ENCODE peak calls at places on chromosomes 5 and 9, in nine cellular contexts. Q is uterus, O is tibial nerve, R is endothelial cell of umbilical vein, Z is sigmoid colon, M is ovary, P is body of pancreas, W is NB4, A is A549. C is an unnamed sample.

GRCh38 chr5:113552137-113552536 is 38.6 kb downstream of the YTHDC2 start:
- DNase-seq in M (no peak), Z (no peak), Q (no peak), O (no peak), A (no peak), R (no peak), P (no peak), W (peak), C (no peak)

GRCh38 chr9:99057665-99058625 is 47.0 kb upstream of the TGFBR1 start:
- DNase-seq in P (peak), Q (no peak), A (no peak), M (no peak), O (peak), W (peak), Z (no peak), R (no peak), C (peak)

GRCh38 chr9:119974026-119974425 is 604.8 kb upstream of the BRINP1 start:
- DNase-seq in R (no peak), Q (no peak), A (no peak), W (no peak), O (no peak), Z (no peak), M (no peak), P (no peak), C (no peak)

GRCh38 chr5:57054671-57055070 is 102.7 kb upstream of the MIER3 start:
- DNase-seq in Z (no peak), A (no peak), R (no peak), Q (no peak), P (no peak), W (no peak), O (no peak), M (no peak), C (no peak)

GRCh38 chr9:14520341-14520740 is 172.9 kb downstream of the ZDHHC21 start:
- DNase-seq in Z (no peak), R (no peak), P (no peak), A (no peak), M (no peak), W (no peak), Q (no peak), O (no peak), C (no peak)

GRCh38 chr9:11457809-11458785 is 845.3 kb upstream of the PTPRD start:
- DNase-seq in Q (no peak), R (no peak), P (no peak), W (no peak), O (no peak), A (no peak), M (no peak), Z (no peak), C (no peak)

GRCh38 chr9:85603920-85604319 is 137.8 kb downstream of the AGTPBP1 start:
- DNase-seq in O (no peak), A (no peak), W (no peak), Z (no peak), P (no peak), Q (no peak), M (no peak), R (no peak), C (no peak)

GRCh38 chr5:25414746-25415145 is 770.0 kb upstream of the CDH10 start:
- DNase-seq in O (no peak), Q (no peak), Z (no peak), P (no peak), A (no peak), M (no peak), W (no peak), R (no peak), C (no peak)

GRCh38 chr5:127216143-127216542 is 74.5 kb upstream of the MEGF10 start:
- DNase-seq in O (no peak), Q (no peak), M (no peak), Z (no peak), R (no peak), W (no peak), A (no peak), P (no peak), C (no peak)

GRCh38 chr5:2373631-2374030 is 377.8 kb downstream of the IRX2 start:
- DNase-seq in W (no peak), P (no peak), R (no peak), A (no peak), Z (no peak), O (no peak), M (no peak), Q (no peak), C (no peak)

GRCh38 chr9:89598926-89599325 is 5.9 kb upstream of the GADD45G start:
- DNase-seq in P (no peak), R (no peak), M (no peak), Q (peak), O (no peak), Z (peak), W (no peak), A (no peak), C (no peak)

GRCh38 chr9:21591221-21592062 is 109.3 kb upstream of the IFNE start:
- DNase-seq in O (peak), R (peak), A (peak), M (peak), Q (peak), W (no peak), P (peak), Z (peak), C (peak)
- TF ChIP-seq POLR2A in O (no peak), R (no peak), A (peak), M (no peak), Q (no peak), W (no peak), P (no peak), Z (no peak), C (no peak)

DNA sequence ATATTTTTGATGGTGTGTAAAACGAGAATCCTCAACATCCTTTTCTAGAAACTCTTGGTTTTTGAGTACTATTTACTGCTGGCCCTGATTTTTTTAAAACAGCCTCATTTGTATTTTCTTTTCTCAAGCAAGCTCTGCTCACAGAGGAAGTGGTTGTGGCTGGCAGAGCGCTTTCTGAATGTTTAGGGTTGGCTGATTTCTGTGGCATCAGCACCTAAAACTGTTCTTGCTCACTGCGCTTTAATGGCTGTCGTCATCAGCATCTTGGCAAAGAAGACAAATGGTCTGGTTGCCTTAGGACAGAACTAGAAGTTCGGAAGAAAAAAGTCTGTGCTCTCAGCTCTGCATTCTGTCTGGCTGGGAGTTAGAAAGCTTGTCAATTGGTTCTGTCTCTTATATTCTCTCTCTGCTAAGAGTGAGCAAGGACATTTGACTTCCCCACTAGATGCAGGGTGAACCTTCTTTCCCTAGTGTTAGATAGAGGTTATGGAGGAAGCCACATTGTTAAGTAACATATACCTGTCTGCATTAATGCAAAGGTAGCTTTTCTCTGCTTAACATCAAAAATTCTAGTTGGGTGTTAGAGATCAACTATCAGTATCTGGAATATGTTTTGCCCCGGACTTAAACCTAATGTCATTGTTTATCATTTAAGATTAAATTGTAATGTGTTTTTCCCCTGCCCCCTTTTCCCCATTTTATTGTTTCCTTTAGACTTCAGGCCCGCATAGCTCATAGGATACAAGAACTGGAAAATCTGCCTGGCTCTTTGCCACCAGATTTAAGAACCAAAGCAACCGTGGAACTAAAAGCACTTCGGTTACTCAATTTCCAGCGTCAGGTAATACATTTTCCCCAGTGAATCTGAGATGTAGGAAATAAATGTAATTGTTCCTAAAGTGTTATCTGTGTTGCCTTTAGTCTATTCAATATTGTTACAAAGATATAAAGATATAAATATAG is 39.0 kb downstream of the SMARCA2 start:
- DNase-seq in P (peak), Q (no peak), M (no peak), O (peak), W (peak), A (no peak), R (peak), Z (peak), C (peak)
- H3K4me3 ChIP-seq in P (no peak), Q (no peak), M (no peak), O (no peak), W (no peak), A (no peak), R (no peak), Z (no peak), C (no peak)

GRCh38 chr5:96439477-96440184 is 6.6 kb upstream of the PCSK1 start:
- DNase-seq in P (no peak), Z (no peak), M (no peak), W (no peak), O (no peak), A (no peak), Q (no peak), R (peak), C (no peak)
- TF ChIP-seq CTCF in P (no peak), Z (no peak), M (no peak), W (no peak), O (no peak), A (peak), Q (no peak), R (no peak), C (no peak)

GRCh38 chr5:137176126-137176525 is 323.0 kb downstream of the SPOCK1 start:
- DNase-seq in O (no peak), Z (no peak), R (no peak), M (no peak), P (peak), Q (no peak), W (no peak), A (no peak), C (no peak)

GRCh38 chr5:137179203-137179602 is 319.9 kb downstream of the SPOCK1 start:
- DNase-seq in W (no peak), Z (no peak), A (no peak), R (no peak), Q (no peak), O (no peak), M (no peak), P (no peak), C (no peak)

GRCh38 chr5:137176609-137177008 is 322.5 kb downstream of the SPOCK1 start:
- DNase-seq in Z (no peak), A (no peak), R (no peak), M (no peak), Q (no peak), P (no peak), W (no peak), O (no peak), C (no peak)

DNA sequence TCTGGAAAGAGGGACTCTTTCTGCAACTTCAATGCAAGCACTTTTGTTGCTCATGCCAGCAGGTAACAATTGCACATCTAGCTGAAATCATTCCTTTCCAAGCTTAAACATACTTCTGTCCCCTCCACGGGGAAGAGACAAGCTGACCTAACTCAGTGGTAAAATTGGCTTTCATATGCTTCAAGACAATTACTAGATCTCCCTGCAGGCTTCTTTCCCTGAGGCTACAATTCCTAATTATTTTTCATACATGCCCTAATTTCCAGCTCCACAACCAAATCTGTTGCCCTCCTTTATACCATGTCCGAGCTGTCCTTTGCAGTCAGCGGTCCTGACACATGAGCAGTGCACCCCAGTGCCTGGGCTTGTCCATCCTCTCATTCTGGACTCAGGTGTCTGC is 324.9 kb downstream of the SPOCK1 start:
- DNase-seq in P (no peak), O (no peak), Z (no peak), M (no peak), Q (no peak), A (no peak), W (no peak), R (no peak), C (no peak)
- TF ChIP-seq POLR2A in P (no peak), O (no peak), Z (no peak), M (no peak), Q (no peak), A (no peak), W (no peak), R (no peak), C (no peak)

GRCh38 chr9:115957571-115957970 is 196.0 kb upstream of the PAPPA start:
- DNase-seq in W (no peak), R (no peak), Q (no peak), Z (no peak), P (no peak), M (no peak), O (no peak), A (no peak), C (no peak)
- H3K4me3 ChIP-seq in W (no peak), R (no peak), Q (no peak), Z (no peak), P (no peak), M (no peak), O (no peak), A (no peak), C (no peak)

DNA sequence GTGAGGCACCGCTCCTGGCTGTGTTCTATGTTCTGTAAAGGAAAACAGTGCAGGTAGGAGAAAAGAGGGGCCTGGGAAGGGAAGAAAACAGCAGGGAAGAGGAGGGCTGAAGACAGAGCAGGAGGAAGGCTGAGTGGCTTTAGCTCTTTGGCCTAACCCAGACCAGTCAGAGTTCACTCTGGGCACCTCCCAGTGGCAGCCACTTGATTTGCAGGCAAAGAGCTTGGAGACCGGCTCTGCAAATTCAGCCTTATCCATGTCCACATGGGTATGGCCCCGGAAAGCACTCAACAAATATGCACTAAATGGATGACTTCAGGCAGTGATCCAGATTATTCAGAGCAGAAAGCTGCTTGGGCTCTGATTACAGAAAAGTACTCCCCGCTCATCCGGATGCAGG is 4.4 kb upstream of the RNU6ATAC start:
- DNase-seq in Z (no peak), R (no peak), W (peak), O (no peak), P (no peak), Q (no peak), A (no peak), M (no peak), C (no peak)
- TF ChIP-seq CTCF in Z (no peak), R (peak), W (peak), O (no peak), P (no peak), Q (no peak), A (no peak), M (no peak), C (no peak)

DNA sequence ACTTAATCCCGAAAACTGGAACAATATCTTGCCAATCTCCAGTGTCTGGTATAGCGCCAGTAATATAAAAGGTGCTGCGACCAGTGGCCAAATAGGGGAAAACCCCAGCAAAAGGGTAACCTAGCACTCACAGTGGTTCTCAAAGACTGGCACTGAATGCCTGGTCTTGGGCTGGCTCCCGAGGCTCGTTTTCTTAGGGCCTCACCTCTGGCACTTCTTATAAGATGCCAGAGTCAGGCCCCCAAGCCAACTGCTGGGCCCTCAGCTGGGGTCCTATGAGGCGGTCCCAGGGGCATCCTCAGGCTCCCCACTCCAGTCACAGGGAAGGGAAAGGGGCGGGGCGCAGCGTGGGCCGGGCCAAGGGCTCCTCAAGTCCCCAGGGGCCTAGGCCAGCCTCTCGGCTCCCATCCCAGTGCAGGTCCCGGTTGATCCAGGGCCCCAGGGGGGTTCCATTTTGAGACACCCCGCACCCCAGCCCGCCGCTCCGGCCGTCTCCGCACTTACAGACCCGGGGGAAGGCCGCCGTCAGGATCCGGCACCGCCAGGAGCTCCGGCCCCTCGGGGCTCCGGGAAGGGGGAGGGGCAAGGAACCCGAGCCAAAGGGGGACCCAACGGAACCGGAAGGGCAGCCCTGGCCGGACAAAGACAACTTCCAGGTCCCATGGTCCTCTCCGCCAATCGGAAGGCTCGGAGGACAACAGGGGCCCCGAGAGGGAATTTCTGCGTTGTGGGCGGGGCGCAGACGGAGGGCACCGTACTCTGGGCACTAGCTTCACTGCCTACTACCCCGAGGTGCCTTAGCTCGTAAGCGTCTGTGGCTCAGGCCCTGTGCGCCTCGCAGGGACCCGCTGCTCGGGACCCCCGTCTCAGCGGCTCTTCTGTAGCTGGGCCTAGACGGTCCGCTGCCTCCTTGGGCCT is at the start of gene ZBTB26:
- DNase-seq in R (peak), A (peak), P (peak), O (peak), W (peak), Q (peak), Z (peak), M (peak), C (peak)
- TF ChIP-seq POLR2A in R (peak), A (peak), P (peak), O (no peak), W (peak), Q (peak), Z (no peak), M (peak), C (no peak)